ENCODE peak calls at places on chromosomes 12 and 14, in five cellular contexts. One of them, this sample, is unnamed.

GRCh38 chr12:27525373-27525772 is 1.4 kb downstream of the PPFIBP1 start:
- DNase-seq in foreskin keratinocyte: peak
- DNase-seq in lower lobe of right lung: no peak
- DNase-seq in uterus: no peak
- DNase-seq in neural progenitor cell: peak
- DNase-seq in this sample: no peak

GRCh38 chr12:52356031-52356761 is 11.1 kb downstream of the KRT85 start:
- DNase-seq in neural progenitor cell: no peak
- DNase-seq in lower lobe of right lung: no peak
- DNase-seq in uterus: no peak
- DNase-seq in foreskin keratinocyte: no peak
- DNase-seq in this sample: no peak

GRCh38 chr12:75738486-75738885 is 227.1 kb upstream of the KRR1 start:
- DNase-seq in neural progenitor cell: no peak
- DNase-seq in uterus: no peak
- DNase-seq in foreskin keratinocyte: no peak
- DNase-seq in lower lobe of right lung: no peak
- DNase-seq in this sample: no peak

GRCh38 chr12:42564540-42564939 is 25.0 kb downstream of the PRICKLE1 start:
- DNase-seq in foreskin keratinocyte: no peak
- DNase-seq in neural progenitor cell: no peak
- DNase-seq in lower lobe of right lung: no peak
- DNase-seq in uterus: no peak
- DNase-seq in this sample: peak

GRCh38 chr12:31406345-31406744 is 80.4 kb upstream of the SINHCAF start:
- DNase-seq in neural progenitor cell: no peak
- DNase-seq in lower lobe of right lung: no peak
- DNase-seq in foreskin keratinocyte: no peak
- DNase-seq in uterus: no peak
- DNase-seq in this sample: no peak

GRCh38 chr14:85688024-85688423 is 158.1 kb downstream of the FLRT2 start:
- DNase-seq in foreskin keratinocyte: peak
- DNase-seq in uterus: no peak
- DNase-seq in lower lobe of right lung: no peak
- DNase-seq in neural progenitor cell: no peak
- DNase-seq in this sample: no peak

GRCh38 chr14:96053600-96054381 is 14.6 kb downstream of the C14orf132 start:
- DNase-seq in lower lobe of right lung: no peak
- DNase-seq in uterus: peak
- DNase-seq in foreskin keratinocyte: peak
- DNase-seq in neural progenitor cell: no peak
- DNase-seq in this sample: peak

GRCh38 chr14:67285876-67286452 is 44.7 kb downstream of the PALS1 start:
- DNase-seq in uterus: no peak
- DNase-seq in neural progenitor cell: peak
- DNase-seq in lower lobe of right lung: no peak
- DNase-seq in foreskin keratinocyte: no peak
- DNase-seq in this sample: peak

GRCh38 chr12:79333144-79333543 is 357.6 kb downstream of the PAWR start:
- DNase-seq in uterus: no peak
- DNase-seq in foreskin keratinocyte: no peak
- DNase-seq in lower lobe of right lung: no peak
- DNase-seq in neural progenitor cell: no peak
- DNase-seq in this sample: no peak

GRCh38 chr12:108839011-108839889 is 18.1 kb downstream of the SSH1 start:
- DNase-seq in uterus: peak
- DNase-seq in lower lobe of right lung: peak
- DNase-seq in neural progenitor cell: no peak
- DNase-seq in foreskin keratinocyte: no peak
- DNase-seq in this sample: no peak

GRCh38 chr12:132445884-132446471 is 44.0 kb upstream of the FBRSL1 start:
- DNase-seq in neural progenitor cell: peak
- DNase-seq in uterus: peak
- DNase-seq in foreskin keratinocyte: peak
- DNase-seq in lower lobe of right lung: peak
- DNase-seq in this sample: peak

GRCh38 chr12:112809684-112810083 is 18.1 kb downstream of the RPH3A start:
- DNase-seq in foreskin keratinocyte: no peak
- DNase-seq in neural progenitor cell: no peak
- DNase-seq in lower lobe of right lung: no peak
- DNase-seq in uterus: no peak
- DNase-seq in this sample: no peak

GRCh38 chr12:104752016-104752415 is 206.1 kb downstream of the SLC41A2 start:
- DNase-seq in neural progenitor cell: no peak
- DNase-seq in foreskin keratinocyte: no peak
- DNase-seq in uterus: no peak
- DNase-seq in lower lobe of right lung: no peak
- DNase-seq in this sample: no peak

GRCh38 chr14:51850651-51851050 is 9.8 kb upstream of the GNG2 start:
- DNase-seq in uterus: no peak
- DNase-seq in neural progenitor cell: no peak
- DNase-seq in foreskin keratinocyte: no peak
- DNase-seq in lower lobe of right lung: no peak
- DNase-seq in this sample: no peak

GRCh38 chr12:55705802-55706402 is 1.8 kb downstream of the ITGA7 start:
- DNase-seq in uterus: no peak
- DNase-seq in lower lobe of right lung: no peak
- DNase-seq in neural progenitor cell: peak
- DNase-seq in foreskin keratinocyte: no peak
- DNase-seq in this sample: no peak
- H3K27ac ChIP-seq in uterus: peak
- H3K27ac ChIP-seq in lower lobe of right lung: no peak
- H3K27ac ChIP-seq in neural progenitor cell: no peak
- H3K27ac ChIP-seq in foreskin keratinocyte: no peak
- H3K27ac ChIP-seq in this sample: no peak

DNA sequence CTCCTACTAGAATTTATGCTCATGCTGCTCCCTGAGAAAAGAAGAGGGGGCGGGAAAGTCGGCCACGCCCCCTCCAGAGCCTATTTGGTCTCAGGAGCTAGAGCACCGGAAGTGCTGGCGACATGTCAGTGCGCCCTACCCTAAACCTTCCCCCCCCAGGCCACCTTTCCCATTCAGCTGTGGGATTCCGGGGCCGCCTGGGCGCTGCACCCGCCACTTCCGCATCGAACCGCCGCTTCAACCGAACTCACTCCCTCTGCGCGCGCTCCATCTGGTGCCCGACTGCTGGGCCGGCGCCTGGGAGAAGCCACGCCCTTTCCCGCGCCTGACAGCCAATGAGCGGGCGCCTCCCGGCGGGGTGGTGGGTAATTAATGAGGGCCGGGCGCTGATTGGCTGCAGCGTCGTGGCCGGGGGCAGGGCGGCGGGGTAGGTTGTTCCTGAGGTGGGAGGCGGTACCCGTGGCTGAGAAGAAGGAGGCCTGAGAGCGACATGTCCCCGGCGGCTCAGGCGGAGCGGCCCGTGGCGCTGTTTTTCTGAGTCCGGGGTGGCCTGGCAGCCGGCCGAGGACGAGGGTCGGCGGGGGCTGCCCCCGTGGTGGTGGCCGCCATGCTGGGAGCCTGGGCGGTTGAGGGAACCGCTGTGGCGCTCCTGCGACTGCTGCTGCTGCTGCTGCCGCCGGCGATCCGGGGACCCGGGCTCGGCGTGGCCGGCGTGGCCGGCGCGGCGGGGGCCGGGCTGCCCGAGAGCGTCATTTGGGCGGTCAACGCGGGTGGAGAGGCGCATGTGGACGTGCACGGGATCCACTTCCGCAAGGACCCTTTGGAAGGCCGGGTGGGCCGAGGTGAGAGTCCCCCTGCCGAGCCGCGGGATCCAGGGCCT is at the start of gene MLEC:
- DNase-seq in lower lobe of right lung: peak
- DNase-seq in neural progenitor cell: peak
- DNase-seq in foreskin keratinocyte: peak
- DNase-seq in uterus: peak
- DNase-seq in this sample: peak
- TF ChIP-seq CTCF in lower lobe of right lung: peak
- TF ChIP-seq CTCF in neural progenitor cell: peak
- TF ChIP-seq CTCF in foreskin keratinocyte: peak
- TF ChIP-seq CTCF in uterus: peak
- TF ChIP-seq CTCF in this sample: no peak

DNA sequence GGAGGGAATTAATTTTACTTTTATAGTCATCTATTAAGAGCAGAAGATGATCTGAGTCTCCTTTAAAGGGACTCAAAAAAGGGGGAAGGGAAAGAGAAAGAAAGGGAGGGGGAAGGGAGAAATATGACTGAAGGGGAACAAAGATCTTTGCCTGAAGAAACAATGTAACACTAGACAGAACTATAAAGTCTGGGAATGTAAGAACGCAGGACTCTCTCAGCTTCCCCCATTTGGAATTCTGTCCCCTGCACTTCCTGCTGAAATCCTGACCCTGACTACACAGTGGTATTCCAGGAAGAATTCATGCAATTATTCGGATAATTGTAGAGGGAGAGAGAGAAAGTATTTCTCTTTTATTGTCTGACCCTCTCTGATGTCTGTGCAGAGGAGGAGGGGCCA is 8.6 kb upstream of the HOXC11 start:
- DNase-seq in neural progenitor cell: no peak
- DNase-seq in lower lobe of right lung: no peak
- DNase-seq in foreskin keratinocyte: no peak
- DNase-seq in uterus: no peak
- DNase-seq in this sample: no peak
- H3K27ac ChIP-seq in neural progenitor cell: no peak
- H3K27ac ChIP-seq in lower lobe of right lung: no peak
- H3K27ac ChIP-seq in foreskin keratinocyte: no peak
- H3K27ac ChIP-seq in uterus: no peak
- H3K27ac ChIP-seq in this sample: no peak

GRCh38 chr14:22866874-22867273 is 4.7 kb upstream of the LRP10 start:
- DNase-seq in foreskin keratinocyte: no peak
- DNase-seq in lower lobe of right lung: no peak
- DNase-seq in neural progenitor cell: no peak
- DNase-seq in uterus: no peak
- DNase-seq in this sample: no peak

GRCh38 chr14:22870811-22871199 is 735 bp upstream of the LRP10 start:
- DNase-seq in lower lobe of right lung: no peak
- DNase-seq in uterus: no peak
- DNase-seq in neural progenitor cell: no peak
- DNase-seq in foreskin keratinocyte: no peak
- DNase-seq in this sample: no peak

GRCh38 chr14:22861651-22862050 is 9.9 kb upstream of the LRP10 start:
- DNase-seq in lower lobe of right lung: no peak
- DNase-seq in neural progenitor cell: no peak
- DNase-seq in uterus: no peak
- DNase-seq in foreskin keratinocyte: no peak
- DNase-seq in this sample: no peak

GRCh38 chr14:22864979-22865378 is 6.6 kb upstream of the LRP10 start:
- DNase-seq in neural progenitor cell: no peak
- DNase-seq in lower lobe of right lung: no peak
- DNase-seq in uterus: no peak
- DNase-seq in foreskin keratinocyte: no peak
- DNase-seq in this sample: no peak

GRCh38 chr14:22865424-22866215 is 5.9 kb upstream of the LRP10 start:
- DNase-seq in lower lobe of right lung: peak
- DNase-seq in neural progenitor cell: peak
- DNase-seq in uterus: no peak
- DNase-seq in foreskin keratinocyte: no peak
- DNase-seq in this sample: no peak
- TF ChIP-seq CTCF in lower lobe of right lung: no peak
- TF ChIP-seq CTCF in neural progenitor cell: peak
- TF ChIP-seq CTCF in uterus: no peak
- TF ChIP-seq CTCF in foreskin keratinocyte: peak
- TF ChIP-seq CTCF in this sample: no peak

DNA sequence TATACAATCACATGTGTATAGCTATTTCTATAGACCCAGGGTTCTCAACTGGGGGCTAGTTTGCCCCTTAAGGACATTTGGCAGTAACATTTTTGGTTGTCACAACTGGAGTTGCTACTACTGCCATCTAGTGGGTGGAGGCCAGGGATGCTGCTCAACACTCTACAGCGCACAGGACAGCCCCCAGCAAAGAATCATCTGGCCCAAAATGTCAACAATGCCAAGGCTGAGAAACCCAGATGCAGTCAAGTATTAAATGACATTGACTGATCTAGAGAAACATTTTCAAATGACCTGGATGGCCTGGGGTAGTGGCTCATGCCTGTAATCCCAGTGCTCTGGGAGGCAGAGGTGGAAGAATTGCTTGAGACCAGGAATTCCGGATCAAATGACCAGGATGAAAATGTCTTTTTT is 5.8 kb downstream of the WSB2 start:
- DNase-seq in neural progenitor cell: peak
- DNase-seq in lower lobe of right lung: peak
- DNase-seq in foreskin keratinocyte: no peak
- DNase-seq in uterus: no peak
- DNase-seq in this sample: no peak
- H3K27ac ChIP-seq in neural progenitor cell: no peak
- H3K27ac ChIP-seq in lower lobe of right lung: no peak
- H3K27ac ChIP-seq in foreskin keratinocyte: no peak
- H3K27ac ChIP-seq in uterus: no peak
- H3K27ac ChIP-seq in this sample: no peak

GRCh38 chr12:131094831-131095805 is 141.4 kb downstream of the ADGRD1 start:
- DNase-seq in uterus: peak
- DNase-seq in lower lobe of right lung: peak
- DNase-seq in foreskin keratinocyte: no peak
- DNase-seq in neural progenitor cell: no peak
- DNase-seq in this sample: no peak

GRCh38 chr12:131091976-131092691 is 138.4 kb downstream of the ADGRD1 start:
- DNase-seq in foreskin keratinocyte: no peak
- DNase-seq in lower lobe of right lung: peak
- DNase-seq in neural progenitor cell: no peak
- DNase-seq in uterus: peak
- DNase-seq in this sample: no peak

GRCh38 chr12:131093971-131094830 is 140.5 kb downstream of the ADGRD1 start:
- DNase-seq in lower lobe of right lung: peak
- DNase-seq in foreskin keratinocyte: no peak
- DNase-seq in uterus: peak
- DNase-seq in neural progenitor cell: no peak
- DNase-seq in this sample: no peak

GRCh38 chr12:131091413-131091975 is 137.8 kb downstream of the ADGRD1 start:
- DNase-seq in uterus: peak
- DNase-seq in neural progenitor cell: no peak
- DNase-seq in foreskin keratinocyte: no peak
- DNase-seq in lower lobe of right lung: peak
- DNase-seq in this sample: no peak

DNA sequence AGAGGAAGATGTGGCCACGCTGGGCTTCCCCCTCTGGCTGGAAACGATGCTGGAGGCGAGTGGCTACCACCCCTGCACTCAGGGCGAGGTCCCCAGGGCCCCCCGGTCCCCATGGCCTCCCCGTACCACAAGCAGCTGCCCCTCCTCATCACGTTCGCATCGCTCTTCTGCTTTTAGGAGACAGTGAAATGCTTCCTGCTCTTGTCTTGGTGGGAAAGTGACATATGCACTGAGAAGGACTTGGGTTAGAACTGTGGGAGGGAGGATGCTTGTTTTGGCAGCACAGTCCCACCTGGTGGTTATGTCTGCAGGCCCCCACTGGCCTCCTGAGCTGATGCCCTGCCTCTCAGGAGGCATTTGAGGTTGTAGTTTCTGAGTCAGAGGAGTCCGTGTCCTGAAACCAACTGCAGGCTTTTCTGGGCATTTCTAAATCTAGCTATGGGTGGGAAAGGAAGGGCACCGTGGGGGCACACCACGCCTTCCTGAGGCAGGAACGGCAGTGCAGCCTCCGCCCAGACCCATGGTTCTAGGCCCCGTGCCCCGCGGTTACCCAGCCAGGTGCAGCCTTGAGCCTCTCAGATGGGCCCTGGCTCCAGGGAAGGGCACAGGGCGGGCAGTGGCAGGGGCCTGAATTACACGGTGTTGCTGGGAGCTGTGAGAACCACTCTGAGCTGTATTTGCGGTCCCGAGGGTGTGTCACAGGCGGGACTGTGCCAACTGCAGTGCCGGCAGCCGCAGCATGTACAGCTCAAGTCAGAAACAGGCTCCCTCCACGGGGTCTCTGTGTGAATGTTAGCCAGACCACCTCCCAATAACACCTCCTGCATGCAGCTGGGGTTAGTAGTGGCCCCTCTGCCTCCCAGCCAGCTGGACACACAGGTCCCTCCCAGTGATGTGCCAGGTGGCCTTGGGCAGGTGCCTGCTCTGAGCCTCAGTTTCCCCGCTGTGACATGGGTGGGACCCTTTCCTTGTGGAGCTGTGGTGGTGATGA is 139.5 kb downstream of the ADGRD1 start:
- DNase-seq in foreskin keratinocyte: no peak
- DNase-seq in neural progenitor cell: no peak
- DNase-seq in lower lobe of right lung: peak
- DNase-seq in uterus: peak
- DNase-seq in this sample: no peak
- TF ChIP-seq CTCF in foreskin keratinocyte: no peak
- TF ChIP-seq CTCF in neural progenitor cell: no peak
- TF ChIP-seq CTCF in lower lobe of right lung: no peak
- TF ChIP-seq CTCF in uterus: no peak
- TF ChIP-seq CTCF in this sample: no peak

This sample was measured in AG04450.